ENCODE peak calls at places on chromosome 22, in five cellular contexts. A is GM04503; U is stimulated activated CD4-positive, alpha-beta T cell treated with anti-CD3 and anti-CD28 coated beads, Interleukin-15, amount 100 ng/mL, for 1 hour; M is activated CD8-positive, alpha-beta memory T cell treated with anti-CD3 and anti-CD28 coated beads, Interleukin-2, amount 10 ng/mL, durations not matched to agents 7 days and 5 days; B is cardiac muscle cell. R is an unnamed sample.

GRCh38 chr22:32502346-32502745 is 27.7 kb downstream of the FBXO7 start:
- DNase-seq in A (no peak), U (no peak), M (no peak), B (no peak), R (no peak)

GRCh38 chr22:28703436-28703835 is 23.8 kb upstream of the TTC28 start:
- DNase-seq in A (no peak), U (no peak), M (no peak), B (peak; percentile 28), R (no peak)

GRCh38 chr22:44311855-44312170 is 938 bp downstream of the SHISAL1 start:
- DNase-seq in A (peak; percentile 81), U (no peak), M (no peak), B (peak; percentile 89), R (no peak)

GRCh38 chr22:21937821-21938070 is 14.9 kb downstream of the PPM1F start:
- DNase-seq in A (peak; percentile 93), U (no peak), M (no peak), B (no peak), R (no peak)

GRCh38 chr22:50209893-50210292 is 9.1 kb downstream of the SELENOO start:
- DNase-seq in A (no peak), U (peak; percentile 52), M (peak; percentile 81), B (peak; percentile 76), R (peak; percentile 73)

GRCh38 chr22:49847751-49848689 is 5.6 kb upstream of the ZBED4 start:
- DNase-seq in A (no peak), U (no peak), M (no peak), B (no peak), R (no peak)

GRCh38 chr22:39409630-39410029 is 10.1 kb downstream of the TAB1 start:
- DNase-seq in A (no peak), U (no peak), M (no peak), B (no peak), R (no peak)

GRCh38 chr22:19727310-19728150 is 4.2 kb downstream of the GP1BB start:
- DNase-seq in A (no peak), U (no peak), M (no peak), B (no peak), R (no peak)

GRCh38 chr22:43531651-43532050 is 119.8 kb downstream of the MPPED1 start:
- DNase-seq in A (no peak), U (no peak), M (no peak), B (no peak), R (no peak)

GRCh38 chr22:43168416-43169309 is 17.3 kb downstream of the TSPO start:
- DNase-seq in A (no peak), U (no peak), M (no peak), B (peak; percentile 80), R (no peak)

GRCh38 chr22:47816121-47816915 is 1053.9 kb downstream of the TBC1D22A start:
- DNase-seq in A (no peak), U (no peak), M (peak; percentile 4), B (no peak), R (no peak)

GRCh38 chr22:41762980-41763779 is 37.3 kb upstream of the CCDC134 start:
- DNase-seq in A (no peak), U (no peak), M (peak; percentile 49), B (peak; percentile 37), R (peak; percentile 71)

R was measured in HEK293T.